ENCODE peak calls at places on chromosomes 2 and 18, in four cellular contexts. One of them, this sample, is unnamed.

GRCh38 chr2:147553743-147554142 is 291.1 kb upstream of the ACVR2A start:
- DNase-seq in amniotic stem cell: no peak
- DNase-seq in AG08395: no peak
- DNase-seq in GDM1: no peak
- DNase-seq in this sample: no peak

GRCh38 chr2:217975626-217976025 is 27.2 kb downstream of the TNS1 start:
- DNase-seq in amniotic stem cell: no peak
- DNase-seq in AG08395: no peak
- DNase-seq in GDM1: no peak
- DNase-seq in this sample: no peak

GRCh38 chr2:200373973-200374416 is 67.5 kb downstream of the SPATS2L start:
- DNase-seq in amniotic stem cell: no peak
- DNase-seq in AG08395: no peak
- DNase-seq in GDM1: no peak
- DNase-seq in this sample: no peak

GRCh38 chr18:50172367-50172766 is 22.6 kb downstream of the MYO5B start:
- DNase-seq in amniotic stem cell: no peak
- DNase-seq in AG08395: no peak
- DNase-seq in GDM1: no peak
- DNase-seq in this sample: no peak

GRCh38 chr2:108271691-108272253 is 16.9 kb upstream of the SULT1C2 start:
- DNase-seq in amniotic stem cell: peak; percentile 17
- DNase-seq in AG08395: peak; percentile 7
- DNase-seq in GDM1: no peak
- DNase-seq in this sample: peak; percentile 86

GRCh38 chr2:67516899-67517530 is 119.9 kb downstream of the ETAA1 start:
- DNase-seq in amniotic stem cell: no peak
- DNase-seq in AG08395: no peak
- DNase-seq in GDM1: no peak
- DNase-seq in this sample: peak; percentile 70

GRCh38 chr2:73985318-73986084 is 791 bp downstream of the TET3 start:
- DNase-seq in amniotic stem cell: no peak
- DNase-seq in AG08395: no peak
- DNase-seq in GDM1: peak; percentile 47
- DNase-seq in this sample: no peak

GRCh38 chr2:204078003-204078698 is 141.6 kb downstream of the ICOS start:
- DNase-seq in amniotic stem cell: no peak
- DNase-seq in AG08395: no peak
- DNase-seq in GDM1: no peak
- DNase-seq in this sample: no peak

GRCh38 chr18:59549797-59550516 is 147.3 kb downstream of the CCBE1 start:
- DNase-seq in amniotic stem cell: no peak
- DNase-seq in AG08395: no peak
- DNase-seq in GDM1: no peak
- DNase-seq in this sample: no peak

GRCh38 chr18:8619835-8620577 is 10.8 kb downstream of the RAB12 start:
- DNase-seq in amniotic stem cell: no peak
- DNase-seq in AG08395: no peak
- DNase-seq in GDM1: no peak
- DNase-seq in this sample: no peak

GRCh38 chr2:236675051-236675450 is 105.4 kb downstream of the ACKR3 start:
- DNase-seq in amniotic stem cell: no peak
- DNase-seq in AG08395: no peak
- DNase-seq in GDM1: no peak
- DNase-seq in this sample: no peak

GRCh38 chr18:68150976-68151375 is 563.9 kb downstream of the TMX3 start:
- DNase-seq in amniotic stem cell: no peak
- DNase-seq in AG08395: no peak
- DNase-seq in GDM1: no peak
- DNase-seq in this sample: peak; percentile 3

GRCh38 chr2:197960765-197961164 is 156.4 kb downstream of the PLCL1 start:
- DNase-seq in amniotic stem cell: no peak
- DNase-seq in AG08395: no peak
- DNase-seq in GDM1: no peak
- DNase-seq in this sample: no peak

GRCh38 chr2:240932724-240933047 is 26.6 kb downstream of the CROCC2 start:
- DNase-seq in amniotic stem cell: no peak
- DNase-seq in AG08395: no peak
- DNase-seq in GDM1: no peak
- DNase-seq in this sample: no peak

GRCh38 chr18:54280206-54280550 is 10.9 kb downstream of the POLI start:
- DNase-seq in amniotic stem cell: no peak
- DNase-seq in AG08395: no peak
- DNase-seq in GDM1: no peak
- DNase-seq in this sample: no peak

GRCh38 chr2:240519396-240520142 is 38.2 kb downstream of the ANKMY1 start:
- DNase-seq in amniotic stem cell: peak; percentile 25
- DNase-seq in AG08395: peak; percentile 62
- DNase-seq in GDM1: no peak
- DNase-seq in this sample: no peak

GRCh38 chr18:48977914-48978313 is 27.1 kb upstream of the SMAD7 start:
- DNase-seq in amniotic stem cell: no peak
- DNase-seq in AG08395: no peak
- DNase-seq in GDM1: no peak
- DNase-seq in this sample: no peak

GRCh38 chr18:55355220-55355619 is 232.8 kb downstream of the TCF4 start:
- DNase-seq in amniotic stem cell: no peak
- DNase-seq in AG08395: no peak
- DNase-seq in GDM1: no peak
- DNase-seq in this sample: no peak

GRCh38 chr18:50105027-50105426 is 89.9 kb downstream of the MYO5B start:
- DNase-seq in amniotic stem cell: no peak
- DNase-seq in AG08395: no peak
- DNase-seq in GDM1: no peak
- DNase-seq in this sample: no peak

GRCh38 chr2:113157108-113157896 is 16.5 kb upstream of the PSD4 start:
- DNase-seq in amniotic stem cell: no peak
- DNase-seq in AG08395: no peak
- DNase-seq in GDM1: no peak
- DNase-seq in this sample: no peak

GRCh38 chr2:16774091-16774490 is 108.5 kb upstream of the CYRIA start:
- DNase-seq in amniotic stem cell: no peak
- DNase-seq in AG08395: no peak
- DNase-seq in GDM1: no peak
- DNase-seq in this sample: peak; percentile 16

GRCh38 chr18:56910237-56910636 is 236.7 kb upstream of the BOD1L2 start:
- DNase-seq in amniotic stem cell: no peak
- DNase-seq in AG08395: no peak
- DNase-seq in GDM1: no peak
- DNase-seq in this sample: no peak

GRCh38 chr2:47321411-47322031 is 81.4 kb upstream of the MSH2 start:
- DNase-seq in amniotic stem cell: no peak
- DNase-seq in AG08395: peak; percentile 22
- DNase-seq in GDM1: no peak
- DNase-seq in this sample: peak; percentile 28

GRCh38 chr2:11373096-11373495 is 28.7 kb upstream of the ROCK2 start:
- DNase-seq in amniotic stem cell: no peak
- DNase-seq in AG08395: no peak
- DNase-seq in GDM1: no peak
- DNase-seq in this sample: no peak

GRCh38 chr2:21543630-21544029 is 419.9 kb downstream of the TDRD15 start:
- DNase-seq in amniotic stem cell: no peak
- DNase-seq in AG08395: no peak
- DNase-seq in GDM1: no peak
- DNase-seq in this sample: no peak

GRCh38 chr18:51168960-51169662 is 28.4 kb downstream of the MEX3C start:
- DNase-seq in amniotic stem cell: no peak
- DNase-seq in AG08395: no peak
- DNase-seq in GDM1: no peak
- DNase-seq in this sample: no peak

GRCh38 chr18:9124824-9125223 is 11.8 kb upstream of the ANKRD12 start:
- DNase-seq in amniotic stem cell: no peak
- DNase-seq in AG08395: no peak
- DNase-seq in GDM1: no peak
- DNase-seq in this sample: no peak

GRCh38 chr2:219836647-219837177 is 209.3 kb downstream of the SLC4A3 start:
- DNase-seq in amniotic stem cell: no peak
- DNase-seq in AG08395: peak; percentile 28
- DNase-seq in GDM1: no peak
- DNase-seq in this sample: no peak

GRCh38 chr2:236968101-236968886 is 117.4 kb upstream of the COPS8 start:
- DNase-seq in amniotic stem cell: no peak
- DNase-seq in AG08395: no peak
- DNase-seq in GDM1: peak; percentile 10
- DNase-seq in this sample: no peak

GRCh38 chr2:147224070-147224469 is 620.8 kb upstream of the ACVR2A start:
- DNase-seq in amniotic stem cell: no peak
- DNase-seq in AG08395: peak; percentile 15
- DNase-seq in GDM1: no peak
- DNase-seq in this sample: no peak

GRCh38 chr2:95049088-95049955 is 23.8 kb downstream of the MAL start:
- DNase-seq in amniotic stem cell: no peak
- DNase-seq in AG08395: no peak
- DNase-seq in GDM1: no peak
- DNase-seq in this sample: no peak

This sample was measured in mesenchymal stem cell.